ENCODE peak calls at places on chromosomes 2 and 18, in four cellular contexts. One of them, this sample, is unnamed.

GRCh38 chr2:97267411-97268074 is 154.6 kb downstream of the ANKRD36 start:
- DNase-seq in GM12878: no peak
- DNase-seq in HL-60: peak
- DNase-seq in GM12891: no peak
- DNase-seq in this sample: peak

GRCh38 chr18:47901624-47902362 is 28.7 kb downstream of the SMAD2 start:
- DNase-seq in GM12891: no peak
- DNase-seq in GM12878: peak
- DNase-seq in HL-60: peak
- DNase-seq in this sample: no peak

GRCh38 chr18:60053747-60054304 is 154.0 kb downstream of the PMAIP1 start:
- DNase-seq in GM12891: no peak
- DNase-seq in GM12878: peak
- DNase-seq in HL-60: no peak
- DNase-seq in this sample: peak

GRCh38 chr18:57575542-57575941 is 11.0 kb downstream of the FECH start:
- DNase-seq in HL-60: no peak
- DNase-seq in GM12891: no peak
- DNase-seq in GM12878: no peak
- DNase-seq in this sample: no peak

GRCh38 chr2:135701442-135701841 is 40.2 kb upstream of the UBXN4 start:
- DNase-seq in GM12878: no peak
- DNase-seq in GM12891: no peak
- DNase-seq in HL-60: no peak
- DNase-seq in this sample: no peak

GRCh38 chr2:55418512-55419235 is 982 bp downstream of the CCDC88A start:
- DNase-seq in GM12878: no peak
- DNase-seq in GM12891: no peak
- DNase-seq in HL-60: peak
- DNase-seq in this sample: peak

GRCh38 chr2:37622434-37623202 is 48.8 kb downstream of the CDC42EP3 start:
- DNase-seq in HL-60: no peak
- DNase-seq in GM12878: no peak
- DNase-seq in GM12891: no peak
- DNase-seq in this sample: no peak

GRCh38 chr2:99957724-99958123 is 184.7 kb downstream of the AFF3 start:
- DNase-seq in HL-60: no peak
- DNase-seq in GM12891: no peak
- DNase-seq in GM12878: no peak
- DNase-seq in this sample: no peak

GRCh38 chr2:218291318-218291933 is 877 bp downstream of the TMBIM1 start:
- DNase-seq in HL-60: peak
- DNase-seq in GM12878: no peak
- DNase-seq in GM12891: no peak
- DNase-seq in this sample: no peak

GRCh38 chr18:11651899-11652298 is 37.2 kb upstream of the GNAL start:
- DNase-seq in HL-60: no peak
- DNase-seq in GM12878: no peak
- DNase-seq in GM12891: no peak
- DNase-seq in this sample: no peak

GRCh38 chr2:175310813-175311504 is 129.4 kb upstream of the ATP5MC3 start:
- DNase-seq in HL-60: no peak
- DNase-seq in GM12891: no peak
- DNase-seq in GM12878: no peak
- DNase-seq in this sample: no peak

GRCh38 chr18:8603663-8604520 is 5.3 kb upstream of the RAB12 start:
- DNase-seq in GM12891: no peak
- DNase-seq in GM12878: peak
- DNase-seq in HL-60: no peak
- DNase-seq in this sample: no peak

GRCh38 chr2:120343433-120344105 is 2.4 kb upstream of the INHBB start:
- DNase-seq in GM12891: peak
- DNase-seq in GM12878: no peak
- DNase-seq in HL-60: peak
- DNase-seq in this sample: peak

GRCh38 chr2:196336715-196337617 is 165.6 kb upstream of the STK17B start:
- DNase-seq in GM12891: no peak
- DNase-seq in HL-60: peak
- DNase-seq in GM12878: peak
- DNase-seq in this sample: peak

GRCh38 chr2:126849991-126850535 is 48.6 kb upstream of the TEX51 start:
- DNase-seq in GM12878: no peak
- DNase-seq in GM12891: no peak
- DNase-seq in HL-60: no peak
- DNase-seq in this sample: no peak

GRCh38 chr18:8020133-8020846 is 453.2 kb downstream of the PTPRM start:
- DNase-seq in GM12878: no peak
- DNase-seq in HL-60: no peak
- DNase-seq in GM12891: no peak
- DNase-seq in this sample: no peak

GRCh38 chr2:158973511-158973956 is 5.1 kb downstream of the TANC1 start:
- DNase-seq in HL-60: no peak
- DNase-seq in GM12891: no peak
- DNase-seq in GM12878: no peak
- DNase-seq in this sample: no peak

GRCh38 chr2:127698553-127699355 is 2.5 kb upstream of the SFT2D3 start:
- DNase-seq in HL-60: no peak
- DNase-seq in GM12878: no peak
- DNase-seq in GM12891: no peak
- DNase-seq in this sample: no peak

GRCh38 chr18:33708876-33709275 is 130.9 kb downstream of the ASXL3 start:
- DNase-seq in GM12878: no peak
- DNase-seq in HL-60: no peak
- DNase-seq in GM12891: no peak
- DNase-seq in this sample: no peak

GRCh38 chr2:232485333-232485756 is 2.3 kb downstream of the ECEL1 start:
- DNase-seq in HL-60: no peak
- DNase-seq in GM12891: no peak
- DNase-seq in GM12878: no peak
- DNase-seq in this sample: no peak

GRCh38 chr2:160906878-160907277 is 253.3 kb upstream of the TANK start:
- DNase-seq in GM12878: no peak
- DNase-seq in HL-60: no peak
- DNase-seq in GM12891: no peak
- DNase-seq in this sample: no peak

GRCh38 chr2:130873700-130874346 is 37.1 kb downstream of the ARHGEF4 start:
- DNase-seq in GM12891: peak
- DNase-seq in HL-60: peak
- DNase-seq in GM12878: peak
- DNase-seq in this sample: peak

GRCh38 chr2:138744709-138745108 is 35.5 kb downstream of the NXPH2 start:
- DNase-seq in GM12878: no peak
- DNase-seq in HL-60: no peak
- DNase-seq in GM12891: no peak
- DNase-seq in this sample: no peak

GRCh38 chr18:3455938-3456685 is 6.1 kb downstream of the TGIF1 start:
- DNase-seq in GM12891: no peak
- DNase-seq in GM12878: no peak
- DNase-seq in HL-60: no peak
- DNase-seq in this sample: no peak

GRCh38 chr2:215598376-215598975 is 162.6 kb upstream of the FN1 start:
- DNase-seq in HL-60: no peak
- DNase-seq in GM12891: no peak
- DNase-seq in GM12878: no peak
- DNase-seq in this sample: peak

GRCh38 chr2:186695081-186695756 is 1.4 kb downstream of the FAM171B start:
- DNase-seq in GM12891: no peak
- DNase-seq in HL-60: no peak
- DNase-seq in GM12878: no peak
- DNase-seq in this sample: no peak

GRCh38 chr2:181680055-181680936 is at the start of gene NEUROD1:
- DNase-seq in HL-60: no peak
- DNase-seq in GM12891: no peak
- DNase-seq in GM12878: no peak
- DNase-seq in this sample: no peak

GRCh38 chr2:74554821-74555531 is 456 bp downstream of the DOK1 start:
- DNase-seq in GM12878: no peak
- DNase-seq in HL-60: peak
- DNase-seq in GM12891: no peak
- DNase-seq in this sample: peak

GRCh38 chr2:85754313-85755095 is 713 bp downstream of the ATOH8 start:
- DNase-seq in GM12878: no peak
- DNase-seq in GM12891: no peak
- DNase-seq in HL-60: peak
- DNase-seq in this sample: peak

GRCh38 chr2:26651458-26652155 is 10.4 kb upstream of the CIB4 start:
- DNase-seq in GM12891: no peak
- DNase-seq in HL-60: no peak
- DNase-seq in GM12878: no peak
- DNase-seq in this sample: no peak

GRCh38 chr2:164903944-164904343 is 51.4 kb downstream of the SLC38A11 start:
- DNase-seq in HL-60: no peak
- DNase-seq in GM12891: no peak
- DNase-seq in GM12878: no peak
- DNase-seq in this sample: no peak

GRCh38 chr2:163987175-163987574 is 251.4 kb upstream of the FIGN start:
- DNase-seq in GM12891: no peak
- DNase-seq in GM12878: no peak
- DNase-seq in HL-60: no peak
- DNase-seq in this sample: no peak

DNA sequence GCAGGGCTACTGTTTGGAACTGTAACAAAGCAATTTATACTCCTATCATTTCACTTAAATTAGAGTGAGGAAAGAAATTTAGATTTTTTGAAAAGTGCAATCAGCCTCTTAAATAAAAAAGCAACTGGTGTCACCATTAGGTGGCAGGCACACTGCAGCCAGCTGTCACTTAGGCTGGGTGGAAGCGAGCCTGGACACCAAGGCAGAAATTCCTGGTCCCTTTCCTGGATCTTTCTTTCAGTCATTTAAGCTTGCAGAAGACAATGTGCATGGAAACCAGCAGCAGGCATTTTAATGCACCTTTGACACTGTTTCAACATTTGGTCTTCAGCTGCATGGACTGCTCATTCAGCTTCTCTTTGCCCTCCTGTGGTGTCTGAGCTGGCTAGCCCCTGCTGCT is 61.0 kb downstream of the AQP4 start:
- DNase-seq in GM12891: no peak
- DNase-seq in HL-60: no peak
- DNase-seq in GM12878: no peak
- DNase-seq in this sample: no peak
- TF ChIP-seq SPI1 in GM12891: no peak
- TF ChIP-seq SPI1 in HL-60: no peak
- TF ChIP-seq SPI1 in GM12878: no peak
- TF ChIP-seq SPI1 in this sample: no peak

GRCh38 chr2:200784215-200784614 is 27.5 kb upstream of the BZW1 start:
- DNase-seq in GM12891: no peak
- DNase-seq in GM12878: no peak
- DNase-seq in HL-60: no peak
- DNase-seq in this sample: no peak

GRCh38 chr2:200786423-200786822 is 25.3 kb upstream of the BZW1 start:
- DNase-seq in HL-60: no peak
- DNase-seq in GM12878: no peak
- DNase-seq in GM12891: no peak
- DNase-seq in this sample: no peak

GRCh38 chr2:200788129-200788718 is 23.5 kb upstream of the BZW1 start:
- DNase-seq in HL-60: no peak
- DNase-seq in GM12878: no peak
- DNase-seq in GM12891: no peak
- DNase-seq in this sample: no peak

GRCh38 chr2:200787351-200788128 is 24.2 kb upstream of the BZW1 start:
- DNase-seq in GM12878: no peak
- DNase-seq in HL-60: no peak
- DNase-seq in GM12891: no peak
- DNase-seq in this sample: peak

DNA sequence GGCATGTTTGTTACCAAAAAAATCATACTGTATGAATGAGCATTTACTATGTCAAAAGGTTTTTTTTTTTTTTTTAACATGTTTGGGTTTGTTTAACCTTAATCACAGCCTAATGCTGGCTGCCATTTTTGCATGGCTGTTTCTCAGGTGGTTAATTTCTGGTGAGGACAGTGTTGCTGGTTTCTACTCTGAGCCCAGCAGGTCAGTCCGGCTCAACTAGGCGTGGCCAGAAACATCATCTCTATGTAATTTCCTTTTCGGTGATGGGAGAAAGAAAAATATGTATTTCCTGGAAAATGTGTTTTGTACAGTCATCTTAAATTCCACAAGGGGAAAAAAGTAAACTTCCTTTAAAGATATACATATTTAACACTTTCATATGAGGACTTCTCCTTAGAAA is 24.9 kb upstream of the BZW1 start:
- DNase-seq in GM12891: no peak
- DNase-seq in GM12878: no peak
- DNase-seq in HL-60: no peak
- DNase-seq in this sample: no peak
- TF ChIP-seq SPI1 in GM12891: no peak
- TF ChIP-seq SPI1 in GM12878: no peak
- TF ChIP-seq SPI1 in HL-60: no peak
- TF ChIP-seq SPI1 in this sample: no peak

GRCh38 chr2:83784920-83785319 is 674.2 kb downstream of the SUCLG1 start:
- DNase-seq in HL-60: no peak
- DNase-seq in GM12878: no peak
- DNase-seq in GM12891: no peak
- DNase-seq in this sample: peak

GRCh38 chr2:83787189-83787588 is 671.9 kb downstream of the SUCLG1 start:
- DNase-seq in HL-60: no peak
- DNase-seq in GM12891: no peak
- DNase-seq in GM12878: no peak
- DNase-seq in this sample: no peak

GRCh38 chr2:83782122-83782521 is 677.0 kb downstream of the SUCLG1 start:
- DNase-seq in GM12891: no peak
- DNase-seq in HL-60: no peak
- DNase-seq in GM12878: no peak
- DNase-seq in this sample: no peak

GRCh38 chr2:83784315-83784714 is 674.8 kb downstream of the SUCLG1 start:
- DNase-seq in HL-60: no peak
- DNase-seq in GM12878: no peak
- DNase-seq in GM12891: no peak
- DNase-seq in this sample: no peak

GRCh38 chr2:83786140-83786539 is 672.9 kb downstream of the SUCLG1 start:
- DNase-seq in HL-60: no peak
- DNase-seq in GM12878: no peak
- DNase-seq in GM12891: no peak
- DNase-seq in this sample: no peak
- TF ChIP-seq SPI1 in HL-60: no peak
- TF ChIP-seq SPI1 in GM12878: no peak
- TF ChIP-seq SPI1 in GM12891: no peak
- TF ChIP-seq SPI1 in this sample: no peak

DNA sequence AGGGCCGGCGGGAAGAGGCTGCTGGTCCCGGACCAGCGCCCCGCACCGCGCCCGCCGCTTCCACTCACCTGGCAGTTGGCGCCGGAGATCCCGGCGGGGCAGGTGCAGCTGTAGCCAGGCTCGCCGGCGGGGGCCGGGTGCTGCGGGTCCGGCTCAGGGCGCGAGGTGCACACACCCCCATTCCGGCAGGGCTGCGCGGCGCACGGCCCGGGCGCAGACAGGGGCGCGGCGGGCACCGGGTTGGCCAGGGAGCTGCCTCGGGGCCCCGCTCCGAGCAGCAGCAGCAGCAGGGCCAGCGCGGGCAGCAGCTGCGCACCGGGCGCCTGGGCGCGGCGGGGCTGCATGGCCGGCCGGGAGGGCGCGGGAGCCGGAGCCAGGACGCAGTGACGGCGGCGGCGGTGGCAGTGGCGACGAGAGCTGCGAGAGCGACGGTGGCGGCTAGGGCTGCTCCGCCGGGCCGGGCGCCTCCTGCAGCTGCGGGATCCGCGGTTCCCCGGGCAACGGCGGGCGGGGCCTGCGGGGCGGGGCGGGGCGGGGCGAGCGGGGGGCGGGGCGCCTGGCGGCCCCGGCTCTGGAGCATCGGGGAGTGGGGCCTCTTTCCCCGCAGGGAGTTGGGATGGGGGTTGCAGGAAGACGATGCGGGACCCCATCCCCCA is at the start of gene DNER:
- DNase-seq in HL-60: peak
- DNase-seq in GM12891: peak
- DNase-seq in GM12878: no peak
- DNase-seq in this sample: peak
- TF ChIP-seq SPI1 in HL-60: no peak
- TF ChIP-seq SPI1 in GM12891: no peak
- TF ChIP-seq SPI1 in GM12878: no peak
- TF ChIP-seq SPI1 in this sample: no peak